ENCODE peak calls at places on chromosome 16, in five cellular contexts. D, U, I, W and P are unnamed samples.

GRCh38 chr16:72013888-72014538 is 5.5 kb downstream of the DHODH start:
- DNase-seq in D (peak), U (no peak), I (no peak), W (no peak), P (no peak)

GRCh38 chr16:46763147-46763546 is 15.0 kb upstream of the MYLK3 start:
- DNase-seq in D (no peak), U (no peak), I (peak), W (no peak), P (no peak)

GRCh38 chr16:74372369-74372768 is 3.7 kb upstream of the NPIPB15 start:
- DNase-seq in D (no peak), U (no peak), I (no peak), W (no peak), P (no peak)

GRCh38 chr16:19808061-19808621 is 76.5 kb downstream of the GPRC5B start:
- DNase-seq in D (no peak), U (no peak), I (peak), W (peak), P (no peak)

GRCh38 chr16:19085679-19086200 is 18.3 kb downstream of the COQ7 start:
- DNase-seq in D (no peak), U (peak), I (no peak), W (no peak), P (peak)

GRCh38 chr16:89738538-89739317 is 17.4 kb downstream of the ZNF276 start:
- DNase-seq in D (no peak), U (no peak), I (no peak), W (no peak), P (no peak)

GRCh38 chr16:50831751-50832150 is 89.9 kb downstream of the CYLD start:
- DNase-seq in D (no peak), U (no peak), I (no peak), W (no peak), P (peak)

GRCh38 chr16:90023078-90023447 is 3.8 kb upstream of the DBNDD1 start:
- DNase-seq in D (no peak), U (no peak), I (no peak), W (no peak), P (no peak)

GRCh38 chr16:26301516-26301915 is 609.8 kb downstream of the HS3ST4 start:
- DNase-seq in D (no peak), U (no peak), I (no peak), W (no peak), P (no peak)

GRCh38 chr16:75703341-75703740 is 2.1 kb upstream of the DUXB start:
- DNase-seq in D (no peak), U (no peak), I (no peak), W (no peak), P (no peak)

GRCh38 chr16:56812884-56813283 is 52.1 kb upstream of the SLC12A3 start:
- DNase-seq in D (no peak), U (no peak), I (no peak), W (no peak), P (no peak)

GRCh38 chr16:67112591-67113399 is 3.1 kb downstream of the PHAF1 start:
- DNase-seq in D (no peak), U (no peak), I (no peak), W (no peak), P (no peak)

GRCh38 chr16:53921042-53921441 is 217.1 kb downstream of the FTO start:
- DNase-seq in D (no peak), U (no peak), I (no peak), W (no peak), P (no peak)

GRCh38 chr16:53924311-53924860 is 220.4 kb downstream of the FTO start:
- DNase-seq in D (no peak), U (no peak), I (no peak), W (no peak), P (no peak)

GRCh38 chr16:53925011-53925410 is 221.1 kb downstream of the FTO start:
- DNase-seq in D (no peak), U (no peak), I (no peak), W (no peak), P (no peak)

GRCh38 chr16:53922067-53922804 is 218.3 kb downstream of the FTO start:
- DNase-seq in D (no peak), U (no peak), I (no peak), W (no peak), P (no peak)

DNA sequence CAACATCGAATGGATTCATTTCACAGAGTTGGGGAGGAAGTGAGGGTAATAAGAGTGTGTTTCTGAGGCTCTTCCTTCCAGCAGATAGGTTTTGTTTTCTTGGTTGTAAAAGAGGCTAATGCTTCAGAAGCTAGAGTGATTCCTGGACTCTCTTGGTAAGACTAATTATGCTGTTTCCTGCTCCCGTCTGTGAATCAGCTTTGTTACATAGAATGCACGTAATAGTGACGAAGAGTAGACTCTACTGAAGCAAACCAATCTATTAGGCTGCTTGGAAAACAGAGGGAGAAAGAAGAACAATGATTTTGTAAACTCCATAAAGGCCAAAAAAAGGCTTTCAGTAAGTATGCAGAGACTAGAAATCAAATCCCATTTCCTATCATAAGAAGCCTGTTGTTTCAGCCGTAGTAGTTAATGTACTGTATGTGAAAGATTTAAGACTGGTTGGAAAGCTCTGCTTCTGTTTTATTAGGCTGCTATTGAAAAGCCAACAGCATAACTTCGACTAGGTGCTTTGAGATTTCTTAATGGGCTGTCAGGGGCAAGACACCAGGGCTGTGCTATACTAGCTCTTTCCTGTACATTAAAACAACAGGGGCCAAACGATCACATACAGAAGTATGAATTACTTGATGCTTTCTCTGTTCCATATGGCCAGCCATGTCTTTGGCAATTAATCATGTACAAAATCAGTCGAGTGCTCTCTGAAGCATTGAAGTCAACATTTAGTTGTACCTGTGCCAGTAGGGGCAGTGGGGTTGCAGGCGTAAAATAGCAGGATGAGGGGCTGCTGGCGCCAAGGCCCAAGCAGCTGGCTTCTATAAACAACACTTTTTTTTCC is 219.1 kb downstream of the FTO start:
- DNase-seq in D (no peak), U (no peak), I (no peak), W (no peak), P (no peak)
- TF ChIP-seq CTCF in D (no peak), U (no peak), I (no peak), W (no peak), P (no peak)

GRCh38 chr16:1769402-1770300 is 1.7 kb downstream of the NME3 start:
- DNase-seq in D (no peak), U (no peak), I (no peak), W (no peak), P (no peak)

GRCh38 chr16:1770328-1771071 is 843 bp downstream of the NME3 start:
- DNase-seq in D (peak), U (peak), I (peak), W (peak), P (no peak)

GRCh38 chr16:1772362-1772907 is at the start of gene EME2:
- DNase-seq in D (no peak), U (peak), I (no peak), W (no peak), P (no peak)

GRCh38 chr16:1771864-1772361 is 570 bp upstream of the NME3 start:
- DNase-seq in D (no peak), U (peak), I (no peak), W (no peak), P (no peak)

DNA sequence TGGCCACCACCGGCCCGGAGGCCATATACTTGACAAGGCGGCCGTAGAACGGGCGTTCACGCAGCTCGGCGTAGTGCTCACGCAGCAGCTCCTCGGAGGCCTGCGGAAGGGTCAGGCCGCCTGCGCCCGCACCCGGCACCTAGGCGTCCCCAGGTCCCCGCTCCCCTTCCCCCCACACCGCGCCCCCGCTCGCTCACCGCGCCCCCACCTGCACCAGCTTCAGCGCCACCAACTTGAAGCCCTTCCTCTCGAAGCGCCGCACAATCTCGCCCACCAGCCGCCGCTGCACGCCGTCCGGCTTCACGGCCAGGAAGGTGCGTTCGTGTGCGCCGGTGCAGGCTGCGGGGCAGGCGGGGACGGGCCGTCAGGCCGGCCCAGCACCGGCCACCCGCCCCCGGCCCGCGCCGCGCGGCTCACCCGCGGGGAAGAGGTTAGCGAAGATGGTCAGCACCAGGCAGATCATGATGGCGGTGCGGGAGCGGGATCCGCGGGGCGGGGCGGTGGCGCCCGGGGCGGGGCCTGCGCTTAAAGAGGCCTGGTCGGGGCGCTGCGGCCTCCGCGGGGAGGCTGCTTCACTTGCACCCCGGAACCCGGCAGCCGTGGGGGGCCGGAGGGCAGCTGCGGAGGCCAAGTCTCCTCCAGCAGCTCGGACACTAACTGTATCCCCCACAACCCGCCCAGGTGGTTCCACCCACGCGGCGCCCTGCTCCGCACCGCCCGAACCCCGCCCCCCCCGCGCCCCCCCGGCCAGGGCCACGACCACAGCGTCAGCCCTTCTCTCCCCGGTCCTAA is at the start of gene NME3:
- DNase-seq in D (peak), U (peak), I (peak), W (peak), P (peak)
- TF ChIP-seq POLR2A in D (no peak), U (no peak), I (no peak), W (no peak), P (no peak)

DNA sequence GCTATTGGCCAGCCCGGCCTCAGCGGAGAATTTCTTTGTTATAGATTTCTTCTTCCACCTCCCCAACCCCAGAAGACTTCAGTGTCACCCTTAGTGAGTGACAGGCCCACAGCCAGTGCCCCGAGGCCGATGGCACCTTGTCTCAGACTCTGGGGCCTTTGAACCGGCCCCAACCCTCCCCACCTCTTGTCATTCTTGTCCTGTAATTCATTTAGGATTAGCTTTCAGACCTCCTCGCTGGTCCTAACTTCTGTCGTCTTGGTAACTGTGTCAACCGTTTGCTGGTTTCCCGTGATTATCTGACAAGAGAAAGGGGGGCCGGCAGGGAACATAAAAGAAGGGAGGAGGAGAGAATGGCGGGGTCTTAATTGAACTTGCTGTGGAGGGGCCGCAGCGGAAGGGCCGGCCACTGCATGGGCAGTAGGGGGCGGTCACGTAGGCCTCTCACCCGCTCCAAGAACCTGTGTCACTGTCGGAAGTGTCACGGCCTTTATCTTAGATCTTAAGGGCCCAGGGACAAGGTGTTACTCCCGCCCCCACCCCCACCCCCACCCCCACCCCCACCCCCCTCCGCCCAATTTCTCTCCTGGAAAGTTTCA is 46.5 kb upstream of the GSE1 start:
- DNase-seq in D (no peak), U (peak), I (no peak), W (no peak), P (no peak)
- TF ChIP-seq CTCF in D (no peak), U (peak), I (no peak), W (no peak), P (no peak)

DNA sequence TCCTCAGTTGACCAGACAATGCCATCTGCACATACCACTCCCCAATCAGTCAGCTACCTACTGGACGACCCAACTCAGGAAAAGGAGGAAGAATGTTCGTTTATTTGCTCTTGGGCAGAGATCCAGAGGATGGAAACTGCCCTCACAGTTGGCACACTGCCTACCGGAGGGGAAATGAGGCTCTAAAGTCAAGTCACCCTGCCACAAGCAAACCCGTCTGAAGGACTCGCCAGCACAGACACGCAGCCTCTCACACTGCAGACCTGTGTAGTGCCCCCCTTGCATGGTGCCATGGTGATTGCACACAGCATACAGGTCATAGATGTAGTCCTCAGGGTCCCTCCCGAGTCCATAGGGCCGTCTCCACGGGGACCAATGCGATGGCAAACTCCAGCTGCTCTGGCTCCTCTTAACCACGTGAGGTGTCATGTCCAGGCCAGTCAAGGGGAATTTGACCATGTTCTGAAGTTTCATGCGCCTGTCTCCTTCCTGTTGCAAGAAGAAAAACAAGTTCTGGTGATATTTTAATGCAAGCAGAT is 69.5 kb downstream of the USP31 start:
- DNase-seq in D (no peak), U (peak), I (no peak), W (no peak), P (no peak)
- TF ChIP-seq POLR2A in D (no peak), U (no peak), I (no peak), W (no peak), P (no peak)

GRCh38 chr16:52066951-52067350 is 480.0 kb downstream of the TOX3 start:
- DNase-seq in D (no peak), U (no peak), I (no peak), W (no peak), P (no peak)

GRCh38 chr16:52071101-52071500 is 475.8 kb downstream of the TOX3 start:
- DNase-seq in D (no peak), U (no peak), I (no peak), W (no peak), P (no peak)

GRCh38 chr16:52068447-52069074 is 478.4 kb downstream of the TOX3 start:
- DNase-seq in D (no peak), U (peak), I (no peak), W (no peak), P (no peak)

GRCh38 chr16:52070341-52071057 is 476.4 kb downstream of the TOX3 start:
- DNase-seq in D (no peak), U (no peak), I (no peak), W (no peak), P (no peak)

DNA sequence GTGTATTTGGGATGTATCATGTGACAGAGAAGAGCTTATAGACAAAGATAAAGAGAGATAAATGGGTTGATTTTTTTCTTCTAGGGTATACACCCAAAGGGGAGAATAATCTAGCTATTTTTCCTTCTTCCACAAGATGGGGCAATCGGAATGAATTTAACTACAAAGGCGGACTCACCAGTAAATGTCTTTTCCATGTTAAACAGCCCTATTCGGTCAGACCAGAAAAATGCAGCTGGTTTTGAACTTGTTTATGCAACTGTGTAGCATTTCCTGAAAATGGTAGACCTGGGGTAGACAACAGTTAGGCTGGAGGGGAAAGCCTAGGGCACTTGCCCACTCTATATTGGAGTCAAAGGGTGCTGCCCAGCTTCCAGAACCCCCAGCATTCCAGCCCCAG is 477.1 kb downstream of the TOX3 start:
- DNase-seq in D (no peak), U (no peak), I (no peak), W (no peak), P (no peak)
- TF ChIP-seq CTCF in D (no peak), U (peak), I (no peak), W (no peak), P (no peak)